ENCODE peak calls at places on chromosomes 16 and 17, in ten cellular contexts. I is heart right ventricle; P is tibial artery; J is M059J; Z is activated CD8-positive, alpha-beta T cell treated with anti-CD3 and anti-CD28 coated beads, Interleukin-2, amount 10 ng/mL, durations not matched to agents 7 days and 5 days; U is PC-3; G is stimulated activated CD4-positive, alpha-beta T cell treated with anti-CD3 and anti-CD28 coated beads, Interleukin-12 subunit alpha, Interleukin-12 subunit beta, amount 100 ng/mL, for 4 hours; Y is nucleus accumbens; E is GOT3; T is NCI-H510A treated with DMSO at 0.1 percent for 48 hours. V is an unnamed sample.

GRCh38 chr17:65143899-65144590 is 6.9 kb downstream of the RGS9 start:
- DNase-seq in Y (peak), G (no peak), J (peak), U (no peak), E (no peak), I (no peak), P (no peak), T (no peak), Z (no peak), V (no peak)

GRCh38 chr17:48611681-48612455 is 1.1 kb upstream of the HOXB7 start:
- DNase-seq in G (no peak), T (peak), P (no peak), Z (no peak), Y (no peak), U (no peak), I (no peak), E (no peak), J (peak), V (peak)

GRCh38 chr16:9092282-9092962 is 978 bp downstream of the HAPSTR1 start:
- DNase-seq in Z (peak), E (no peak), I (peak), P (peak), Y (no peak), J (peak), U (no peak), T (no peak), G (peak), V (no peak)

GRCh38 chr16:11497329-11497805 is 89.4 kb downstream of the LITAF start:
- DNase-seq in J (peak), I (peak), Z (peak), Y (peak), E (peak), P (peak), U (peak), G (no peak), T (peak), V (peak)

GRCh38 chr17:81556175-81556691 is 4.1 kb upstream of the FAAP100 start:
- DNase-seq in I (no peak), E (no peak), T (peak), Z (no peak), J (peak), Y (no peak), G (no peak), U (peak), P (no peak), V (no peak)

GRCh38 chr17:6455321-6455705 is 11.1 kb downstream of the PIMREG start:
- DNase-seq in Z (peak), U (no peak), P (no peak), Y (no peak), I (no peak), J (no peak), T (peak), G (peak), E (no peak), V (no peak)

GRCh38 chr16:83952940-83953795 is at the start of gene OSGIN1:
- DNase-seq in T (peak), J (peak), I (peak), Z (peak), Y (peak), U (peak), P (peak), E (peak), G (peak), V (peak)

GRCh38 chr16:30041841-30042240 is 10.8 kb upstream of the TLCD3B start:
- DNase-seq in Z (no peak), Y (no peak), P (no peak), I (no peak), E (no peak), U (peak), G (no peak), J (peak), T (no peak), V (no peak)

GRCh38 chr17:47423406-47424295 is 99.9 kb downstream of the EFCAB13 start:
- DNase-seq in J (peak), Y (no peak), Z (no peak), I (peak), T (peak), E (no peak), P (no peak), U (peak), G (peak), V (peak)

GRCh38 chr17:50621562-50621961 is 13.1 kb upstream of the ABCC3 start:
- DNase-seq in T (peak), Y (no peak), I (no peak), P (no peak), E (no peak), G (no peak), U (no peak), Z (no peak), J (no peak), V (no peak)

GRCh38 chr17:81868674-81869220 is 2.4 kb downstream of the ARHGDIA start:
- DNase-seq in Y (no peak), I (peak), J (peak), U (peak), P (no peak), G (peak), Z (no peak), T (no peak), E (no peak), V (no peak)

GRCh38 chr17:77131919-77132318 is 8.8 kb upstream of the SEC14L1 start:
- DNase-seq in P (no peak), Y (no peak), E (no peak), J (peak), Z (no peak), T (no peak), U (peak), G (no peak), I (no peak), V (no peak)

GRCh38 chr17:2735896-2736295 is 13.6 kb downstream of the CCDC92B start:
- DNase-seq in Y (no peak), T (no peak), J (no peak), E (no peak), I (no peak), G (no peak), U (no peak), P (no peak), Z (no peak), V (no peak)

GRCh38 chr17:1004769-1005295 is 7.9 kb downstream of the TIMM22 start:
- DNase-seq in E (no peak), G (no peak), T (no peak), Y (no peak), Z (no peak), J (no peak), I (no peak), U (no peak), P (no peak), V (no peak)

GRCh38 chr17:63116967-63117366 is 150.9 kb downstream of the TANC2 start:
- DNase-seq in E (no peak), Y (peak), U (no peak), J (peak), Z (no peak), G (no peak), T (no peak), I (no peak), P (no peak), V (peak)

GRCh38 chr17:77601054-77601979 is 357.2 kb upstream of the TNRC6C start:
- DNase-seq in I (peak), T (no peak), U (no peak), P (peak), E (no peak), Z (no peak), J (no peak), Y (no peak), G (no peak), V (no peak)

GRCh38 chr17:38324141-38324540 is 19.6 kb downstream of the GPR179 start:
- DNase-seq in G (no peak), J (no peak), I (no peak), Y (no peak), T (no peak), Z (no peak), P (no peak), U (no peak), E (no peak), V (no peak)

GRCh38 chr17:51640108-51640622 is 379.8 kb downstream of the UTP18 start:
- DNase-seq in G (no peak), U (peak), Z (peak), J (peak), P (no peak), Y (no peak), E (no peak), T (peak), I (no peak), V (no peak)

GRCh38 chr17:6508519-6509294 is 47.6 kb downstream of the PITPNM3 start:
- DNase-seq in T (no peak), G (no peak), Z (no peak), I (no peak), Y (no peak), J (no peak), P (no peak), U (no peak), E (no peak), V (peak)

V was measured in NCI-H2227 treated with DMSO at 0.1 percent for 48 hours.